ENCODE peak calls at places on chromosomes 6 and 20, in four cellular contexts. One of them, this sample, is unnamed.

GRCh38 chr6:2863901-2864300 is 22.2 kb upstream of the SERPINB1 start:
- DNase-seq in H9: no peak
- DNase-seq in IMR-90: no peak
- DNase-seq in mesendoderm: no peak
- DNase-seq in this sample: no peak

GRCh38 chr6:130322673-130323268 is 43.0 kb upstream of the TMEM200A start:
- DNase-seq in H9: no peak
- DNase-seq in IMR-90: peak; percentile 82
- DNase-seq in mesendoderm: peak; percentile 59
- DNase-seq in this sample: no peak

GRCh38 chr6:149933461-149933860 is 8.4 kb upstream of the ULBP2 start:
- DNase-seq in IMR-90: no peak
- DNase-seq in mesendoderm: no peak
- DNase-seq in H9: no peak
- DNase-seq in this sample: no peak

GRCh38 chr20:35226126-35226774 is at the start of gene MMP24:
- DNase-seq in H9: peak; percentile 46
- DNase-seq in IMR-90: no peak
- DNase-seq in mesendoderm: peak; percentile 9
- DNase-seq in this sample: peak; percentile 80

GRCh38 chr6:111673871-111674270 is 68.2 kb upstream of the TRAF3IP2 start:
- DNase-seq in IMR-90: no peak
- DNase-seq in mesendoderm: no peak
- DNase-seq in H9: no peak
- DNase-seq in this sample: no peak

GRCh38 chr6:136550045-136550329 is 235 bp downstream of the MAP7 start:
- DNase-seq in H9: no peak
- DNase-seq in mesendoderm: no peak
- DNase-seq in IMR-90: no peak
- DNase-seq in this sample: no peak

GRCh38 chr6:18990313-18990978 is 603.3 kb downstream of the RNF144B start:
- DNase-seq in H9: peak; percentile 91
- DNase-seq in mesendoderm: peak; percentile 91
- DNase-seq in IMR-90: peak; percentile 20
- DNase-seq in this sample: peak; percentile 69

GRCh38 chr6:7086488-7086887 is 21.3 kb upstream of the RREB1 start:
- DNase-seq in H9: no peak
- DNase-seq in IMR-90: peak; percentile 28
- DNase-seq in mesendoderm: no peak
- DNase-seq in this sample: no peak

GRCh38 chr20:36173451-36173933 is 19.0 kb downstream of the EPB41L1 start:
- DNase-seq in mesendoderm: peak; percentile 98
- DNase-seq in H9: peak; percentile 92
- DNase-seq in IMR-90: peak; percentile 13
- DNase-seq in this sample: peak; percentile 70

GRCh38 chr6:44960898-44961297 is 367.2 kb upstream of the RUNX2 start:
- DNase-seq in H9: no peak
- DNase-seq in IMR-90: peak; percentile 49
- DNase-seq in mesendoderm: no peak
- DNase-seq in this sample: no peak

GRCh38 chr6:148272084-148272483 is 70.6 kb upstream of the SASH1 start:
- DNase-seq in IMR-90: peak; percentile 99
- DNase-seq in mesendoderm: peak; percentile 59
- DNase-seq in H9: no peak
- DNase-seq in this sample: no peak

GRCh38 chr6:168282985-168283685 is 36.4 kb downstream of the DACT2 start:
- DNase-seq in mesendoderm: no peak
- DNase-seq in IMR-90: no peak
- DNase-seq in H9: no peak
- DNase-seq in this sample: no peak

GRCh38 chr6:28383235-28384142 is 16.1 kb downstream of the ZSCAN12 start:
- DNase-seq in H9: peak; percentile 96
- DNase-seq in mesendoderm: peak; percentile 97
- DNase-seq in IMR-90: peak; percentile 93
- DNase-seq in this sample: peak; percentile 94

GRCh38 chr6:12845224-12846004 is 128.8 kb downstream of the PHACTR1 start:
- DNase-seq in IMR-90: no peak
- DNase-seq in H9: no peak
- DNase-seq in mesendoderm: no peak
- DNase-seq in this sample: no peak

GRCh38 chr6:52389626-52390360 is 27.8 kb downstream of the PAQR8 start:
- DNase-seq in mesendoderm: no peak
- DNase-seq in H9: no peak
- DNase-seq in IMR-90: peak; percentile 50
- DNase-seq in this sample: no peak

GRCh38 chr6:129936329-129937165 is 75.4 kb upstream of the TMEM244 start:
- DNase-seq in IMR-90: peak; percentile 60
- DNase-seq in mesendoderm: peak; percentile 87
- DNase-seq in H9: peak; percentile 50
- DNase-seq in this sample: peak; percentile 25

GRCh38 chr20:63224272-63225081 is 8.5 kb upstream of the YTHDF1 start:
- DNase-seq in H9: no peak
- DNase-seq in IMR-90: peak; percentile 44
- DNase-seq in mesendoderm: peak; percentile 41
- DNase-seq in this sample: no peak

GRCh38 chr6:155270566-155271091 is 6.8 kb downstream of the CLDN20 start:
- DNase-seq in IMR-90: no peak
- DNase-seq in mesendoderm: no peak
- DNase-seq in H9: no peak
- DNase-seq in this sample: no peak

GRCh38 chr6:108831104-108831503 is 17.1 kb upstream of the ARMC2 start:
- DNase-seq in IMR-90: no peak
- DNase-seq in H9: no peak
- DNase-seq in mesendoderm: no peak
- DNase-seq in this sample: no peak

GRCh38 chr6:55729665-55730064 is 145.7 kb downstream of the BMP5 start:
- DNase-seq in H9: no peak
- DNase-seq in IMR-90: peak; percentile 19
- DNase-seq in mesendoderm: no peak
- DNase-seq in this sample: no peak

GRCh38 chr20:36435799-36436541 is 105.3 kb upstream of the MYL9 start:
- DNase-seq in mesendoderm: peak; percentile 92
- DNase-seq in H9: peak; percentile 96
- DNase-seq in IMR-90: peak; percentile 21
- DNase-seq in this sample: peak; percentile 99

GRCh38 chr6:90139272-90139817 is 157.3 kb downstream of the BACH2 start:
- DNase-seq in H9: no peak
- DNase-seq in mesendoderm: no peak
- DNase-seq in IMR-90: no peak
- DNase-seq in this sample: no peak

GRCh38 chr6:7238900-7239589 is 74.0 kb downstream of the SSR1 start:
- DNase-seq in H9: peak; percentile 89
- DNase-seq in mesendoderm: peak; percentile 92
- DNase-seq in IMR-90: peak; percentile 67
- DNase-seq in this sample: no peak

GRCh38 chr6:47438481-47439347 is 38.9 kb upstream of the CD2AP start:
- DNase-seq in H9: no peak
- DNase-seq in IMR-90: no peak
- DNase-seq in mesendoderm: no peak
- DNase-seq in this sample: no peak

GRCh38 chr6:41655706-41656668 is 17.7 kb downstream of the MDFI start:
- DNase-seq in H9: no peak
- DNase-seq in IMR-90: peak; percentile 64
- DNase-seq in mesendoderm: peak; percentile 55
- DNase-seq in this sample: no peak

GRCh38 chr6:1917628-1918371 is 308.1 kb downstream of the FOXC1 start:
- DNase-seq in mesendoderm: peak; percentile 67
- DNase-seq in IMR-90: peak; percentile 91
- DNase-seq in H9: no peak
- DNase-seq in this sample: no peak

GRCh38 chr6:44338228-44339122 is 4.0 kb upstream of the SPATS1 start:
- DNase-seq in H9: peak; percentile 74
- DNase-seq in mesendoderm: peak; percentile 77
- DNase-seq in IMR-90: peak; percentile 56
- DNase-seq in this sample: peak; percentile 81

GRCh38 chr20:24948939-24949679 is at the start of gene CST7:
- DNase-seq in IMR-90: no peak
- DNase-seq in mesendoderm: no peak
- DNase-seq in H9: peak; percentile 18
- DNase-seq in this sample: no peak

GRCh38 chr6:129672883-129673631 is 36.9 kb downstream of the ARHGAP18 start:
- DNase-seq in H9: no peak
- DNase-seq in IMR-90: peak; percentile 87
- DNase-seq in mesendoderm: peak; percentile 66
- DNase-seq in this sample: no peak

GRCh38 chr6:97572943-97573342 is 289.9 kb upstream of the MMS22L start:
- DNase-seq in H9: no peak
- DNase-seq in IMR-90: no peak
- DNase-seq in mesendoderm: no peak
- DNase-seq in this sample: no peak

GRCh38 chr20:61833807-61834610 is 231.7 kb downstream of the TAF4 start:
- DNase-seq in H9: no peak
- DNase-seq in IMR-90: no peak
- DNase-seq in mesendoderm: no peak
- DNase-seq in this sample: no peak

GRCh38 chr6:154488802-154489437 is 21.6 kb downstream of the CNKSR3 start:
- DNase-seq in mesendoderm: no peak
- DNase-seq in IMR-90: peak; percentile 74
- DNase-seq in H9: no peak
- DNase-seq in this sample: no peak

GRCh38 chr20:62437430-62437829 is 10.1 kb upstream of the RBBP8NL start:
- DNase-seq in H9: no peak
- DNase-seq in mesendoderm: no peak
- DNase-seq in IMR-90: peak; percentile 45
- DNase-seq in this sample: no peak

GRCh38 chr20:56200456-56200855 is 48.1 kb upstream of the MC3R start:
- DNase-seq in mesendoderm: peak; percentile 59
- DNase-seq in H9: no peak
- DNase-seq in IMR-90: no peak
- DNase-seq in this sample: no peak
- H4K5ac ChIP-seq in mesendoderm: no peak overlapping the region
- H4K5ac ChIP-seq in H9: no peak overlapping the region
- H4K5ac ChIP-seq in IMR-90: no peak overlapping the region
- H4K5ac ChIP-seq in this sample: no peak overlapping the region

DNA sequence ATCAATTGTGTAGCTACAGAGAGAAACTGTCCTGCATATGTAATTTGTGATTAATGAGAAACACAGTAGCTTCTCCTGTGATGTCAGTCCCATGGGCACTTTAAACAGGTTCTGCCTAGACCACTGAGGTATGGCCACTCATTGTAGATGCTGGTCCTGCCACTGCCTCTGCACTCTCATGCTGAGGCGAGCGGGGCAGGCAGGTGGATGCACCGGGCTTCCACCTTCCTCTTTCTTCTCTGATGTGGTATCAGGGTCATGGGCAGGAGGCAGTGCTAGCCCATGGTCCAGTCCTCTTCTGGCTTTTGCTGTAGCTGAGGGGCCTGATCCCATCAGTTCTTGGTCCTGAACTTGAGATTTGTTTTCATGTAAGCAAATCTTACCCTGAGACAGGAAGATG is 58.7 kb downstream of the ADGB start:
- DNase-seq in mesendoderm: no peak
- DNase-seq in H9: no peak
- DNase-seq in IMR-90: no peak
- DNase-seq in this sample: no peak
- H4K5ac ChIP-seq in mesendoderm: no peak overlapping the region
- H4K5ac ChIP-seq in H9: no peak overlapping the region
- H4K5ac ChIP-seq in IMR-90: no peak overlapping the region
- H4K5ac ChIP-seq in this sample: no peak overlapping the region

DNA sequence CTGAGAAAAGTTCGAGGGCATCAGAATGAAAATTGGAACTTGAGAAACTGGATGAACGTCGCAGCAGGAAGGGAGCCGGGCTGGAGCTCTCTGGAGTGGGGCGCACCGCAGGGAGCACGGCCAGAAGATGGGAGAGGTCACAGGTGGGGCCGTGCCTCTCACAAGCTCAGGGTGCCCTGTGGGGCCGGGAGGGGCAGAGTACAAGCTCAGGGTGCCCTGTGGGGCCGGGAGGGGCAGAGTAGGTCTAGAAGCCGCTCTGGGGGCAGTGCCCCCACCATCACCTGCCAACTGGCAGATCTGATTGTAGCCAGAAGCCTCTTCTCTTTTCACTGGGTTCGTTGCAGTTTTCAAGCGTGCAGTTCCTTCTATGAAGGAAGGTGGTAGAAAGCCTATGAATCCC is 61.1 kb upstream of the SNX9 start:
- DNase-seq in mesendoderm: no peak
- DNase-seq in IMR-90: no peak
- DNase-seq in H9: no peak
- DNase-seq in this sample: no peak
- H4K5ac ChIP-seq in mesendoderm: no peak overlapping the region
- H4K5ac ChIP-seq in IMR-90: no peak overlapping the region
- H4K5ac ChIP-seq in H9: no peak overlapping the region
- H4K5ac ChIP-seq in this sample: no peak overlapping the region

DNA sequence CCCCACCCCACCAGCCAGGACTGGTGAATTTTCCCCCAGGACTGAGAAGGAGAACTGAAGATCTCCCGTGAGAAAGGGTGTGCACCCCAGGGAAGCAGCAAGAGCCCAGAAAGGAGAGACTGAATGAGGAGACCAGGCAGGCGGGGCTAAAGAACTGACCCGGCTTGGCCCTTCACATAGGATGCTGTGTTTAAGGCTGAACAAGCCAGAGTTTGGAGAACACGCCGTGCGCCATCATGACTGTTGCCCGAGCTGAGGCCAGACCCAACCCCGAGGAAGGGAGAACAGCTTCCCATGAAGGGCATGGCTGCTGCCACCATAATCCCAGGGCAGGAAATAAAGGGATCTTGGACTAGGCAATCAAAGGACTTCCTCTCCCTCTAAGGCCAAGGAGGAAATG is 104.7 kb upstream of the SRSF6 start:
- DNase-seq in H9: no peak
- DNase-seq in IMR-90: no peak
- DNase-seq in mesendoderm: no peak
- DNase-seq in this sample: no peak
- H4K5ac ChIP-seq in H9: no peak overlapping the region
- H4K5ac ChIP-seq in IMR-90: no peak overlapping the region
- H4K5ac ChIP-seq in mesendoderm: no peak overlapping the region
- H4K5ac ChIP-seq in this sample: no peak overlapping the region

This sample was measured in H1.